ENCODE peak calls at places on chromosomes 7 and 10, in six cellular contexts. G is IMR-90, J is neuronal stem cell, K is mesenchymal stem cell, Z is H1, C is H9. W is an unnamed sample.

GRCh38 chr10:24756283-24756682 is 32.6 kb upstream of the ARHGAP21 start:
- DNase-seq in G (no peak), J (no peak), K (no peak), Z (no peak), C (no peak), W (no peak)

GRCh38 chr7:98879198-98879988 is 1.1 kb downstream of the TRRAP start:
- DNase-seq in G (peak), J (no peak), K (peak), Z (no peak), C (peak), W (peak)

GRCh38 chr10:78520737-78521430 is 487.2 kb downstream of the RPS24 start:
- DNase-seq in G (peak), J (no peak), K (peak), Z (peak), C (peak), W (peak)

GRCh38 chr10:43408331-43408709 is 666 bp downstream of the HNRNPF start:
- DNase-seq in G (no peak), J (no peak), K (no peak), Z (no peak), C (no peak), W (no peak)

GRCh38 chr7:116089293-116089692 is 58.7 kb upstream of the TFEC start:
- DNase-seq in G (no peak), J (no peak), K (no peak), Z (no peak), C (no peak), W (no peak)

GRCh38 chr7:56087445-56087844 is 5.3 kb downstream of the PHKG1 start:
- DNase-seq in G (no peak), J (no peak), K (no peak), Z (no peak), C (no peak), W (no peak)

GRCh38 chr10:1939016-1939415 is 201.7 kb upstream of the ADARB2 start:
- DNase-seq in G (no peak), J (no peak), K (no peak), Z (no peak), C (no peak), W (no peak)

GRCh38 chr10:94292448-94293118 is 70.2 kb downstream of the NOC3L start:
- DNase-seq in G (peak), J (no peak), K (peak), Z (no peak), C (no peak), W (no peak)

GRCh38 chr7:16026253-16027020 is 340.0 kb upstream of the MEOX2 start:
- DNase-seq in G (peak), J (no peak), K (peak), Z (no peak), C (no peak), W (no peak)

GRCh38 chr10:88228130-88228529 is 355.0 kb downstream of the RNLS start:
- DNase-seq in G (no peak), J (no peak), K (no peak), Z (no peak), C (no peak), W (no peak)

GRCh38 chr10:88226891-88227290 is 356.2 kb downstream of the RNLS start:
- DNase-seq in G (no peak), J (no peak), K (no peak), Z (no peak), C (no peak), W (no peak)

GRCh38 chr10:88222878-88223277 is 359.5 kb downstream of the PTEN start:
- DNase-seq in G (no peak), J (no peak), K (no peak), Z (no peak), C (no peak), W (no peak)

GRCh38 chr10:88227342-88228018 is 355.6 kb downstream of the RNLS start:
- DNase-seq in G (peak), J (no peak), K (peak), Z (no peak), C (no peak), W (no peak)

GRCh38 chr10:88226027-88226690 is 357.0 kb downstream of the RNLS start:
- DNase-seq in G (no peak), J (no peak), K (no peak), Z (no peak), C (no peak), W (no peak)
- H3K27ac ChIP-seq in G (no peak), J (no peak), K (no peak), Z (no peak), C (no peak), W (no peak)

GRCh38 chr10:71234970-71235681 is 22.8 kb downstream of the UNC5B start:
- DNase-seq in G (peak), J (no peak), K (peak), Z (no peak), C (no peak), W (peak)

GRCh38 chr10:71232089-71232998 is 20.0 kb downstream of the UNC5B start:
- DNase-seq in G (no peak), J (no peak), K (no peak), Z (no peak), C (no peak), W (peak)

GRCh38 chr10:71235808-71236207 is 23.4 kb downstream of the UNC5B start:
- DNase-seq in G (no peak), J (no peak), K (no peak), Z (no peak), C (no peak), W (no peak)

GRCh38 chr10:71233491-71233892 is 21.1 kb downstream of the UNC5B start:
- DNase-seq in G (no peak), J (no peak), K (no peak), Z (no peak), C (no peak), W (peak)

GRCh38 chr10:71234017-71234894 is 21.9 kb downstream of the UNC5B start:
- DNase-seq in G (no peak), J (no peak), K (no peak), Z (no peak), C (no peak), W (peak)
- H3K4me2 ChIP-seq in G (no peak), J (no peak), K (no peak), Z (no peak), C (no peak), W (no peak)

GRCh38 chr7:155921804-155922506 is 109.7 kb upstream of the SHH start:
- DNase-seq in G (no peak), J (no peak), K (no peak), Z (no peak), C (peak), W (peak)
- H3K23ac ChIP-seq in G (no peak), J (no peak), K (no peak), Z (no peak), C (no peak), W (no peak)

DNA sequence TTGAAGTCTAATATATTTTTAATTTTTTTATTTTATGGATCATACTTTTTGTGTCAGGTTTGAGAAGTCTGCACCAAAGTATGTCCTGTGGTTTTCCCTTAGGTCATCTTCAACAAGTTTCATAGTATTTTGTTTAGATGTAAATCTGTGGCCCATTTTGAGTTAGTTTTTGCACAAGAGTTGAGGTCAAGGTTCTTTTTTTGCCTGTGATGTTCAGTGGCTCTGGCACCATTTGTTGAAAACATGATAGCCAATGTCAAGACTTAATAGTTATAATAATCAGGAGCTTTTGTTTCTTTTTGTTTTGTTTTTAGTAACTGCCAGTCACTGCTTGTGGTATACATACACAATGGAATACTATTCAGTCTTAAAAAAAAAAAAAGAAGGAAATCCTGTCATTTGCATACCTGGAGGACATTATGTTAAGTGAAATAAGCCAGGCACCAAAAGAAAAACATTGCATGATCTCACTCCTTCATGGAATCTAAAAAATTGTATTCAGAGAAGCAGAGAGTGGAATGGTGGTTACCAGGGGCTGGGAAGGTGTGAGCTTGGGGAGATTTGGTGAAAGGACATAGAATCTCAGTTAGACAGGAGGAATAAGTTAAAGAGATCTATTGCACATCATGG is 61.3 kb downstream of the EGFR start:
- DNase-seq in G (no peak), J (no peak), K (no peak), Z (no peak), C (no peak), W (no peak)
- H3K27ac ChIP-seq in G (no peak), J (no peak), K (no peak), Z (no peak), C (no peak), W (no peak)

W was measured in mesendoderm.